ENCODE peak calls at places on chromosome 10, in six cellular contexts. G, U, I, A, O and T are unnamed samples.

GRCh38 chr10:51986531-51986930 is 287.1 kb upstream of the CSTF2T start:
- DNase-seq in G (no peak), U (no peak), I (no peak), A (no peak), O (no peak), T (no peak)

GRCh38 chr10:385571-386300 is 250.5 kb downstream of the ZMYND11 start:
- DNase-seq in G (no peak), U (no peak), I (no peak), A (no peak), O (no peak), T (no peak)

GRCh38 chr10:63431962-63432797 is 33.6 kb downstream of the JMJD1C start:
- DNase-seq in G (no peak), U (no peak), I (no peak), A (no peak), O (no peak), T (no peak)

GRCh38 chr10:102225646-102226541 is at the start of gene ELOVL3:
- DNase-seq in G (peak; percentile 90), U (peak; percentile 92), I (peak; percentile 87), A (peak; percentile 90), O (peak; percentile 94), T (no peak)

GRCh38 chr10:69130251-69130650 is 6.3 kb downstream of the VPS26A start:
- DNase-seq in G (no peak), U (no peak), I (no peak), A (peak; percentile 19), O (no peak), T (no peak)

GRCh38 chr10:117818696-117819095 is 228.0 kb downstream of the RAB11FIP2 start:
- DNase-seq in G (no peak), U (no peak), I (no peak), A (peak; percentile 15), O (no peak), T (no peak)

GRCh38 chr10:67837519-67838314 is at the start of gene DNAJC12:
- DNase-seq in G (no peak), U (no peak), I (no peak), A (peak; percentile 36), O (no peak), T (peak; percentile 61)

GRCh38 chr10:64813391-64813790 is 1292.2 kb downstream of the REEP3 start:
- DNase-seq in G (no peak), U (no peak), I (no peak), A (no peak), O (no peak), T (no peak)

GRCh38 chr10:72309290-72310240 is 35.8 kb downstream of the DDIT4 start:
- DNase-seq in G (no peak), U (no peak), I (no peak), A (peak; percentile 75), O (peak; percentile 74), T (no peak)

GRCh38 chr10:65555192-65555591 is 1370.6 kb upstream of the LRRTM3 start:
- DNase-seq in G (no peak), U (no peak), I (no peak), A (no peak), O (no peak), T (no peak)

GRCh38 chr10:93600861-93601773 is at the start of gene RBP4:
- DNase-seq in G (no peak), U (peak; percentile 37), I (peak; percentile 26), A (peak; percentile 32), O (no peak), T (no peak)

GRCh38 chr10:34719336-34719735 is 95.8 kb downstream of the PARD3 start:
- DNase-seq in G (no peak), U (no peak), I (no peak), A (no peak), O (no peak), T (no peak)

GRCh38 chr10:107516349-107516748 is 351.8 kb upstream of the SORCS1 start:
- DNase-seq in G (no peak), U (no peak), I (no peak), A (no peak), O (no peak), T (no peak)

GRCh38 chr10:22475857-22476600 is 130.7 kb downstream of the SPAG6 start:
- DNase-seq in G (no peak), U (peak; percentile 48), I (peak; percentile 31), A (no peak), O (peak; percentile 14), T (no peak)

GRCh38 chr10:97549587-97550322 is 22.8 kb upstream of the ANKRD2 start:
- DNase-seq in G (peak; percentile 91), U (peak; percentile 52), I (no peak), A (no peak), O (no peak), T (no peak)

GRCh38 chr10:34438741-34439140 is 376.4 kb downstream of the PARD3 start:
- DNase-seq in G (no peak), U (no peak), I (no peak), A (no peak), O (no peak), T (no peak)

GRCh38 chr10:127872871-127873600 is 19.7 kb downstream of the CLRN3 start:
- DNase-seq in G (no peak), U (no peak), I (peak; percentile 38), A (no peak), O (peak; percentile 83), T (no peak)

GRCh38 chr10:130664526-130664925 is 528.3 kb downstream of the GLRX3 start:
- DNase-seq in G (no peak), U (no peak), I (no peak), A (no peak), O (no peak), T (no peak)

GRCh38 chr10:102868976-102869289 is 337 bp upstream of the AS3MT start:
- DNase-seq in G (no peak), U (no peak), I (no peak), A (peak; percentile 8), O (no peak), T (no peak)

GRCh38 chr10:49000437-49001398 is 61.1 kb upstream of the LRRC18 start:
- DNase-seq in G (no peak), U (no peak), I (no peak), A (no peak), O (no peak), T (no peak)

GRCh38 chr10:34547283-34547682 is 267.8 kb downstream of the PARD3 start:
- DNase-seq in G (no peak), U (no peak), I (no peak), A (no peak), O (no peak), T (no peak)

GRCh38 chr10:77737608-77738007 is 100.0 kb upstream of the KCNMA1 start:
- DNase-seq in G (no peak), U (no peak), I (no peak), A (peak; percentile 98), O (no peak), T (no peak)

GRCh38 chr10:124697837-124698559 is 46.2 kb downstream of the FAM53B start:
- DNase-seq in G (no peak), U (no peak), I (no peak), A (no peak), O (no peak), T (no peak)

GRCh38 chr10:28842321-28842720 is 165.0 kb downstream of the BAMBI start:
- DNase-seq in G (no peak), U (no peak), I (no peak), A (peak; percentile 75), O (no peak), T (no peak)

GRCh38 chr10:16612148-16612742 is 90.6 kb upstream of the C1QL3 start:
- DNase-seq in G (no peak), U (no peak), I (peak; percentile 60), A (peak; percentile 21), O (no peak), T (no peak)

GRCh38 chr10:29099415-29099814 is 189.5 kb upstream of the LYZL1 start:
- DNase-seq in G (no peak), U (no peak), I (no peak), A (no peak), O (no peak), T (no peak)

GRCh38 chr10:8498881-8499280 is 444.4 kb downstream of the GATA3 start:
- DNase-seq in G (no peak), U (no peak), I (no peak), A (no peak), O (no peak), T (no peak)

GRCh38 chr10:126373137-126373536 is 15.1 kb downstream of the ADAM12 start:
- DNase-seq in G (no peak), U (no peak), I (no peak), A (peak; percentile 59), O (peak; percentile 17), T (no peak)

GRCh38 chr10:102678842-102679289 is 34.6 kb downstream of the TRIM8 start:
- DNase-seq in G (no peak), U (peak; percentile 86), I (peak; percentile 85), A (peak; percentile 39), O (peak; percentile 71), T (no peak)

GRCh38 chr10:122072491-122072890 is 83.5 kb downstream of the TACC2 start:
- DNase-seq in G (no peak), U (no peak), I (no peak), A (no peak), O (no peak), T (no peak)
- TF ChIP-seq CTCF in G (no peak), U (no peak), I (no peak), A (no peak), O (no peak), T (no peak)

DNA sequence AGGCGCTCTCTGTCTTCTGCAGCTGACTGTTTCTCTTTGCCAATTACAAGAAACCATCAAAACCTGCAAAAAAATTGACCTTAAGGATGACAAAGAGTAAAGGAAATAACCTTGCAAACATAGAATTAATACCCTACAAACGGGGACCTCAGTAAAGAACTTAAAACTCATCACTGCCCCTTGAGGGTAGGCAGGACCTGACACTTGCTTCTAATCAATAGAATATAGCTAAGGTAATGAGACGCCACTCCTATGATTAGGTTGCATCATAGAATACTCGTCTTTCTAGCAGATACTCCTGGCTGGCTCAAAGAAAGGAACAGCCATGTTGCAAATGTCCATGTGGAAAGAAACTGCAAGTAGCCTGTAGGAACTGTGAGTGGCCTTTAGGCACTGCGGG is 140.0 kb downstream of the XPNPEP1 start:
- DNase-seq in G (no peak), U (no peak), I (no peak), A (no peak), O (no peak), T (no peak)
- TF ChIP-seq CTCF in G (no peak), U (no peak), I (no peak), A (no peak), O (no peak), T (no peak)

GRCh38 chr10:71217266-71218045 is 5.1 kb downstream of the UNC5B start:
- DNase-seq in G (no peak), U (peak; percentile 63), I (no peak), A (peak; percentile 44), O (no peak), T (no peak)
- TF ChIP-seq CTCF in G (no peak), U (no peak), I (no peak), A (peak; percentile 7), O (no peak), T (no peak)

GRCh38 chr10:92573798-92574544 is at the start of gene IDE:
- DNase-seq in G (peak; percentile 74), U (peak; percentile 97), I (peak; percentile 89), A (peak; percentile 89), O (peak; percentile 92), T (peak; percentile 89)

GRCh38 chr10:92571649-92572048 is 2.2 kb downstream of the IDE start:
- DNase-seq in G (no peak), U (no peak), I (no peak), A (peak; percentile 46), O (no peak), T (no peak)

GRCh38 chr10:92574545-92575377 is 868 bp upstream of the IDE start:
- DNase-seq in G (no peak), U (no peak), I (no peak), A (no peak), O (no peak), T (no peak)

GRCh38 chr10:92572362-92573090 is 1.4 kb downstream of the IDE start:
- DNase-seq in G (no peak), U (no peak), I (no peak), A (no peak), O (no peak), T (no peak)

GRCh38 chr10:92573091-92573797 is 649 bp downstream of the IDE start:
- DNase-seq in G (no peak), U (peak; percentile 55), I (peak; percentile 41), A (peak; percentile 54), O (peak; percentile 38), T (no peak)
- TF ChIP-seq CTCF in G (peak; percentile 39), U (no peak), I (no peak), A (peak; percentile 35), O (peak; percentile 21), T (no peak)